ENCODE peak calls at places on chromosome 18, in four cellular contexts. Y is brain microvascular endothelial cell; Z is CD8-positive, alpha-beta T cell; A is AG09309. K is an unnamed sample.

GRCh38 chr18:68177807-68178702 is 536.9 kb downstream of the TMX3 start:
- DNase-seq in A (peak), Y (peak), Z (no peak), K (peak)

GRCh38 chr18:59848002-59848401 is 51.8 kb upstream of the PMAIP1 start:
- DNase-seq in Y (no peak), A (no peak), Z (no peak), K (no peak)

GRCh38 chr18:42401131-42401673 is 446.2 kb downstream of the PIK3C3 start:
- DNase-seq in A (no peak), Y (no peak), Z (no peak), K (no peak)

GRCh38 chr18:77077836-77078456 is 54.6 kb downstream of the MBP start:
- DNase-seq in A (no peak), Y (peak), Z (no peak), K (no peak)

GRCh38 chr18:7904529-7904928 is 337.4 kb downstream of the PTPRM start:
- DNase-seq in Z (no peak), A (peak), Y (peak), K (no peak)

GRCh38 chr18:55405655-55406373 is 182.2 kb downstream of the TCF4 start:
- DNase-seq in Y (peak), A (peak), Z (no peak), K (peak)

GRCh38 chr18:70422061-70422965 is 133.5 kb downstream of the SOCS6 start:
- DNase-seq in Y (peak), Z (no peak), A (peak), K (peak)

GRCh38 chr18:23719634-23720201 is 30.5 kb downstream of the LAMA3 start:
- DNase-seq in Z (no peak), Y (peak), A (peak), K (peak)

GRCh38 chr18:57839942-57840381 is 36.8 kb upstream of the ATP8B1 start:
- DNase-seq in A (peak), Z (no peak), Y (peak), K (no peak)

GRCh38 chr18:77114564-77115391 is 17.8 kb downstream of the MBP start:
- DNase-seq in Z (no peak), Y (peak), A (peak), K (peak)

GRCh38 chr18:59488899-59489298 is 129.8 kb upstream of the LMAN1 start:
- DNase-seq in Z (no peak), A (no peak), Y (no peak), K (no peak)

GRCh38 chr18:6219116-6219717 is 195.5 kb downstream of the L3MBTL4 start:
- DNase-seq in Z (no peak), A (peak), Y (peak), K (no peak)

GRCh38 chr18:34847408-34847807 is 137.3 kb downstream of the DTNA start:
- DNase-seq in Z (no peak), Y (no peak), A (no peak), K (no peak)

GRCh38 chr18:13562494-13563029 is 163.8 kb downstream of the FAM210A start:
- DNase-seq in Z (no peak), A (no peak), Y (no peak), K (no peak)

GRCh38 chr18:55236150-55236931 is 277.1 kb upstream of the CCDC68 start:
- DNase-seq in Z (no peak), Y (no peak), A (no peak), K (no peak)

GRCh38 chr18:61893971-61894750 is 1.4 kb upstream of the RNF152 start:
- DNase-seq in Y (peak), Z (peak), A (no peak), K (no peak)

GRCh38 chr18:57738078-57738477 is 65.0 kb downstream of the ATP8B1 start:
- DNase-seq in A (no peak), Y (no peak), Z (no peak), K (no peak)

GRCh38 chr18:75223687-75224347 is 13.2 kb downstream of the TSHZ1 start:
- DNase-seq in Y (no peak), Z (no peak), A (no peak), K (peak)

GRCh38 chr18:32093523-32093922 is 1.8 kb downstream of the RNF138 start:
- DNase-seq in A (no peak), Z (no peak), Y (peak), K (no peak)

GRCh38 chr18:69787825-69788547 is 159.7 kb downstream of the CD226 start:
- DNase-seq in Y (peak), A (peak), Z (no peak), K (peak)

GRCh38 chr18:63336366-63337099 is 17.0 kb upstream of the BCL2 start:
- DNase-seq in A (peak), Y (peak), Z (no peak), K (peak)

GRCh38 chr18:62596145-62597005 is 73.5 kb downstream of the ZCCHC2 start:
- DNase-seq in Y (no peak), A (no peak), Z (no peak), K (no peak)

GRCh38 chr18:48668466-48669179 is 129.8 kb downstream of the CTIF start:
- DNase-seq in Y (no peak), A (no peak), Z (no peak), K (no peak)
- TF ChIP-seq CTCF in Y (peak), A (peak), Z (no peak), K (no peak)

GRCh38 chr18:26548144-26549102 is at the start of gene KCTD1:
- DNase-seq in Z (peak), Y (peak), A (peak), K (no peak)

GRCh38 chr18:26549103-26549485 is 741 bp upstream of the KCTD1 start:
- DNase-seq in A (no peak), Z (no peak), Y (no peak), K (no peak)

GRCh38 chr18:26553943-26554342 is 5.6 kb upstream of the KCTD1 start:
- DNase-seq in Y (no peak), A (no peak), Z (no peak), K (no peak)

GRCh38 chr18:26549486-26550435 is 1.4 kb upstream of the KCTD1 start:
- DNase-seq in Y (no peak), A (peak), Z (no peak), K (no peak)

DNA sequence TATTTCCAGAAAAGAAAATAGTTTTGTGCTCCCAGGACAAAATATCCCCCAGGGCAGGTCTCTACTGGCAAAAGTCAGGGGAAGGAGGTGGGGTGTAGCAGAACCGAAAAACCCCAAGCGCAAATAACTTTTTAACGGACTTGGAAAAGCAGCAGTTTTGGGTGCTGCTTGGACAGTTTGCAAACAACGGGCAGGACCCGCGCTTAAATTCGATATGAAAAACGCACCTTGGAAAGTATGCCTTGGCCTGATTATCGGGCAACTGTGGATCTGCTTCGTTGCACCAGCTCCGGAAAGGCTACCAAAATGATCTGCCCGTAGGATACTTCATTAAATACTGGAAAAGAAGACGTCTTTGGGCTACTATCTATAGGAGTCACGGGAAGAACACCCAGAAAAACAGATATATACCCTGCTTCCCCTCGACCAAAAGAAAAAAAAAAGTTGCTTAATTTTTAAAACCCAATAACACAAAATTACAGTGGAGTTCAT is 2.9 kb upstream of the KCTD1 start:
- DNase-seq in Z (no peak), A (no peak), Y (no peak), K (no peak)
- H3K4me3 ChIP-seq in Z (no peak), A (no peak), Y (peak), K (peak)

GRCh38 chr18:43663159-43663558 is 385.9 kb upstream of the SYT4 start:
- DNase-seq in A (no peak), Y (no peak), Z (no peak), K (no peak)
- TF ChIP-seq CTCF in A (no peak), Y (no peak), Z (no peak), K (no peak)

DNA sequence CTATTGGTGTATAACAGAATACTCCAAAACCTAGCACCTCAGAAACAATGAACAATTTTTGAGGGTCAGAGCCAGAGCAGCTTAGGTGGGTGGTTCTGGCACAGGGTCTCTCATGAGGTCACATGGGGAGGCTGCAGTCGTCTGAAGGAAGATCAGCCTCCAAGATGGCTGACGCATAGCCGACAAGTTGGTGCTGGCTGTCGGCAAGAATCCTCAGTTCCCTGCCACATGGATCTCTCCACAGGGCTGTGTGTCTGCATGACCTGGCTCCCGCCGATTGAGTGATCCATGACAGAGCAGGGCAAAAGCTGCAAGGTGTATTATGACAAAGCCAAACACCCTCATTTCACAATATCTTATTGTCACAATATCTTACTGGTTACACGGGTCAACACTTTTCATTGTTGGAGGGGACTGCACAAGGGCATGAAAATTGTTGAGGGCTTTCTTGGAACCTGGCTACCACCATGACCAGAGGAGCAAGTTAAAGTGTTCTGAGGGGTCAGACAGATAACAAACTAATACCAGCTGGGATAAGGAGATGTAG is 4.2 kb downstream of the MYL12B start:
- DNase-seq in Z (no peak), A (no peak), Y (no peak), K (no peak)
- H3K4me3 ChIP-seq in Z (no peak), A (no peak), Y (no peak), K (no peak)

GRCh38 chr18:10490401-10491289 is 35.2 kb upstream of the NAPG start:
- DNase-seq in A (no peak), Z (peak), Y (no peak), K (no peak)
- TF ChIP-seq CTCF in A (no peak), Z (peak), Y (no peak), K (no peak)

GRCh38 chr18:22001912-22002487 is 167.4 kb upstream of the GATA6 start:
- DNase-seq in Z (no peak), A (no peak), Y (no peak), K (no peak)
- H3K4me3 ChIP-seq in Z (no peak), A (no peak), Y (no peak), K (no peak)

GRCh38 chr18:56696966-56697365 is 45.8 kb downstream of the WDR7 start:
- DNase-seq in Y (peak), Z (no peak), A (no peak), K (no peak)

DNA sequence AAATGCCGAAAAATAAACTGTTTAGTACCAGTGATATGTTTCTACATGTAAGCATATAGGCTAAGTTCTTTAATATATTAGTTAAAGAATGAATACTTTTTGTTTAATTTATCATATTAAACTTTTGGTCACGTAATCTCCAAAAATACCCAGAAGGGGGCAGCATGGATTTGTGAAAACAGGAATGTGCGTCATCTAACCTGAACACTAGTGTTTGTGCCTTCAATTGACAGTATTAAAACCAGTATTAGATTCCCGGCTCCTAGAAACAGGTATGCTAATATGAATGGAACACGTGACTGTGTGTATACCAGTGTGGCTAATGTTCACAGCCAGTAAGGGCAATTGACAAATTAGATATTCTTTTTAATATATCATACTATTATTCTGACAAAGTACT is 51.8 kb downstream of the WDR7 start:
- DNase-seq in A (no peak), Y (peak), Z (no peak), K (peak)
- TF ChIP-seq CTCF in A (peak), Y (peak), Z (peak), K (peak)

K was measured in epithelial cell of proximal tubule.